ENCODE peak calls at places on chromosome 7, in ten cellular contexts. T, Z, Q, D, S, R, J, W, N and V are unnamed samples.
A peak's percentile ranks its signal among the peaks of the same experiment; 100 is the strongest.

GRCh38 chr7:44566680-44567079 is 7.0 kb downstream of the DDX56 start:
- DNase-seq in W (no peak), T (no peak), R (no peak), S (no peak), N (no peak), Q (no peak), D (no peak), J (no peak), Z (no peak), V (peak; percentile 8)

GRCh38 chr7:30463400-30464145 is 15.0 kb downstream of the NOD1 start:
- DNase-seq in W (no peak), Z (no peak), D (no peak), Q (no peak), T (peak; percentile 21), R (no peak), N (no peak), S (no peak), J (no peak), V (no peak)

GRCh38 chr7:88324699-88325098 is 18.0 kb upstream of the STEAP4 start:
- DNase-seq in R (no peak), W (no peak), Q (no peak), S (no peak), T (no peak), D (no peak), J (no peak), Z (no peak), N (no peak), V (no peak)

GRCh38 chr7:155491812-155492211 is 33.9 kb downstream of the EN2 start:
- DNase-seq in R (no peak), J (no peak), W (no peak), T (no peak), Q (no peak), D (no peak), Z (no peak), N (no peak), S (no peak), V (peak; percentile 68)

GRCh38 chr7:107501593-107501992 is 31.7 kb downstream of the GPR22 start:
- DNase-seq in W (peak; percentile 6), R (peak; percentile 8), S (no peak), Q (no peak), T (peak; percentile 14), N (no peak), Z (no peak), D (peak; percentile 62), J (peak; percentile 69), V (peak; percentile 16)

GRCh38 chr7:11343818-11344413 is 370.2 kb downstream of the PHF14 start:
- DNase-seq in S (no peak), D (peak; percentile 25), Z (peak; percentile 33), N (no peak), T (peak; percentile 0), J (peak; percentile 79), Q (no peak), W (no peak), R (peak; percentile 55), V (peak; percentile 8)

GRCh38 chr7:100602889-100603696 is 930 bp downstream of the PCOLCE start:
- DNase-seq in D (no peak), J (peak; percentile 52), T (peak; percentile 93), Q (no peak), N (no peak), W (no peak), S (no peak), R (peak; percentile 89), Z (peak; percentile 79), V (peak; percentile 91)

GRCh38 chr7:135480966-135481599 is 28.8 kb downstream of the CNOT4 start:
- DNase-seq in S (no peak), J (no peak), R (no peak), Z (no peak), D (no peak), N (no peak), Q (no peak), T (no peak), W (no peak), V (no peak)

GRCh38 chr7:33471636-33472242 is 342.4 kb downstream of the BBS9 start:
- DNase-seq in Z (no peak), T (no peak), W (no peak), J (no peak), N (no peak), S (no peak), D (no peak), R (no peak), Q (no peak), V (no peak)

GRCh38 chr7:70042533-70042932 is 444.3 kb downstream of the AUTS2 start:
- DNase-seq in N (no peak), W (no peak), Z (no peak), R (peak; percentile 52), T (no peak), D (no peak), Q (no peak), J (peak; percentile 20), S (no peak), V (no peak)

GRCh38 chr7:117269895-117270294 is 53.0 kb downstream of the WNT2 start:
- DNase-seq in J (no peak), Q (no peak), D (no peak), S (no peak), N (no peak), R (peak; percentile 86), T (peak; percentile 49), Z (no peak), W (peak; percentile 70), V (no peak)

GRCh38 chr7:33186187-33186586 is 56.8 kb downstream of the BBS9 start:
- DNase-seq in Q (no peak), D (no peak), W (peak; percentile 18), J (no peak), S (no peak), R (peak; percentile 52), T (peak; percentile 37), N (no peak), Z (peak; percentile 15), V (peak; percentile 60)

GRCh38 chr7:146486519-146486918 is 369.9 kb downstream of the CNTNAP2 start:
- DNase-seq in J (peak; percentile 74), W (no peak), S (no peak), T (no peak), R (no peak), D (no peak), Q (no peak), N (no peak), Z (no peak), V (no peak)

GRCh38 chr7:80150621-80151273 is 16.1 kb downstream of the GNAI1 start:
- DNase-seq in D (no peak), S (no peak), Z (no peak), N (no peak), R (peak; percentile 44), T (no peak), W (no peak), J (no peak), Q (no peak), V (no peak)

GRCh38 chr7:157529768-157530560 is 193.2 kb downstream of the DNAJB6 start:
- DNase-seq in N (no peak), Q (no peak), D (no peak), S (peak; percentile 18), Z (no peak), R (no peak), J (no peak), T (no peak), W (no peak), V (no peak)

GRCh38 chr7:150869467-150869866 is 17.1 kb downstream of the AOC1 start:
- DNase-seq in D (no peak), Q (no peak), Z (no peak), J (no peak), R (no peak), T (no peak), S (no peak), W (no peak), N (no peak), V (no peak)

GRCh38 chr7:108290344-108291134 is 160.4 kb upstream of the LAMB4 start:
- DNase-seq in S (no peak), W (no peak), T (no peak), Z (no peak), J (peak; percentile 88), N (no peak), D (no peak), Q (no peak), R (no peak), V (no peak)

GRCh38 chr7:116311816-116312471 is 101.6 kb downstream of the TES start:
- DNase-seq in J (no peak), R (no peak), T (no peak), W (no peak), S (no peak), D (no peak), Q (no peak), N (no peak), Z (no peak), V (no peak)

GRCh38 chr7:155593455-155594162 is 47.2 kb upstream of the CNPY1 start:
- DNase-seq in Z (no peak), D (peak; percentile 54), J (no peak), R (no peak), S (no peak), T (no peak), N (no peak), Q (no peak), W (no peak), V (no peak)

GRCh38 chr7:108327353-108327752 is 128.9 kb downstream of the NRCAM start:
- DNase-seq in W (no peak), R (no peak), T (no peak), Q (no peak), J (no peak), Z (no peak), N (no peak), D (no peak), S (no peak), V (no peak)

GRCh38 chr7:90857595-90857994 is 261.5 kb downstream of the CDK14 start:
- DNase-seq in Z (no peak), Q (no peak), W (no peak), D (no peak), J (peak; percentile 47), N (no peak), R (no peak), T (no peak), S (no peak), V (no peak)

GRCh38 chr7:132966731-132967130 is 115.2 kb downstream of the CHCHD3 start:
- DNase-seq in Z (no peak), J (no peak), R (peak; percentile 10), D (no peak), S (no peak), W (peak; percentile 15), N (no peak), T (no peak), Q (no peak), V (no peak)

GRCh38 chr7:26633557-26633956 is 230.8 kb downstream of the SKAP2 start:
- DNase-seq in D (no peak), S (no peak), Q (no peak), N (no peak), J (no peak), R (no peak), T (no peak), W (no peak), Z (no peak), V (no peak)

GRCh38 chr7:133124974-133125373 is 43.1 kb upstream of the CHCHD3 start:
- DNase-seq in Q (no peak), T (no peak), D (no peak), Z (no peak), N (no peak), R (no peak), S (no peak), W (no peak), J (no peak), V (no peak)

GRCh38 chr7:44750921-44751571 is 2.4 kb downstream of the ZMIZ2 start:
- DNase-seq in S (no peak), Z (peak; percentile 26), D (peak; percentile 21), T (no peak), R (no peak), J (peak; percentile 25), Q (peak; percentile 76), W (no peak), N (peak; percentile 48), V (peak; percentile 61)

GRCh38 chr7:30474893-30475292 is 3.7 kb downstream of the NOD1 start:
- DNase-seq in T (peak; percentile 17), R (peak; percentile 43), D (no peak), S (no peak), J (no peak), Q (no peak), W (no peak), Z (no peak), N (no peak), V (no peak)

GRCh38 chr7:147586110-147586509 is 1004.5 kb upstream of the C7orf33 start:
- DNase-seq in Z (peak; percentile 13), W (no peak), R (no peak), J (no peak), Q (no peak), D (no peak), S (no peak), T (no peak), N (no peak), V (no peak)

GRCh38 chr7:53383131-53383530 is 347.7 kb downstream of the POM121L12 start:
- DNase-seq in D (no peak), R (peak; percentile 70), W (peak; percentile 31), S (no peak), T (no peak), J (no peak), N (no peak), Q (no peak), Z (no peak), V (no peak)